ENCODE peak calls at places on chromosomes 3 and 15, in six cellular contexts. E, K, F, I, X and D are unnamed samples.

GRCh38 chr3:194272221-194272620 is 78.9 kb downstream of the CPN2 start:
- DNase-seq in E (no peak), X (no peak), F (no peak), I (no peak), K (no peak), D (no peak)

GRCh38 chr3:183766745-183767606 is 58.4 kb downstream of the MAP6D1 start:
- DNase-seq in X (peak), K (peak), I (peak), E (peak), F (peak), D (peak)

GRCh38 chr3:177979684-177980083 is 556.6 kb upstream of the KCNMB2 start:
- DNase-seq in X (no peak), I (no peak), K (no peak), E (no peak), F (no peak), D (no peak)

GRCh38 chr3:12235691-12236090 is 53.2 kb upstream of the PPARG start:
- DNase-seq in I (peak), E (no peak), X (no peak), K (no peak), F (no peak), D (no peak)

GRCh38 chr3:45599984-45600650 is 5.6 kb downstream of the LIMD1 start:
- DNase-seq in X (no peak), I (no peak), F (no peak), E (no peak), K (no peak), D (no peak)

GRCh38 chr15:76576526-76577279 is 240.1 kb downstream of the ISL2 start:
- DNase-seq in F (peak), E (no peak), X (no peak), K (no peak), I (no peak), D (no peak)

GRCh38 chr3:150227839-150228238 is 180.3 kb upstream of the TSC22D2 start:
- DNase-seq in K (peak), F (peak), I (peak), E (peak), X (peak), D (peak)

GRCh38 chr3:13016083-13016725 is 57.0 kb downstream of the IQSEC1 start:
- DNase-seq in F (no peak), E (no peak), I (no peak), K (no peak), X (peak), D (no peak)

GRCh38 chr3:65732060-65732933 is 306.4 kb downstream of the MAGI1 start:
- DNase-seq in K (peak), F (no peak), X (no peak), I (peak), E (no peak), D (no peak)

GRCh38 chr3:35322070-35322469 is 317.3 kb upstream of the ARPP21 start:
- DNase-seq in F (no peak), I (peak), E (no peak), K (no peak), X (no peak), D (no peak)

GRCh38 chr15:64847448-64847847 is 5.7 kb downstream of the PLEKHO2 start:
- DNase-seq in F (no peak), I (no peak), K (no peak), E (no peak), X (no peak), D (no peak)

GRCh38 chr15:36888018-36888992 is 212.0 kb downstream of the MEIS2 start:
- DNase-seq in X (no peak), F (no peak), I (no peak), K (peak), E (no peak), D (no peak)

GRCh38 chr3:190288836-190289235 is 33.4 kb downstream of the CLDN1 start:
- DNase-seq in X (no peak), E (no peak), I (peak), K (no peak), F (no peak), D (no peak)

GRCh38 chr3:45051685-45052084 is 25.6 kb downstream of the CLEC3B start:
- DNase-seq in I (no peak), E (no peak), K (no peak), X (no peak), F (no peak), D (no peak)

GRCh38 chr3:184582583-184582982 is 21.0 kb downstream of the EPHB3 start:
- DNase-seq in F (peak), X (no peak), I (no peak), E (no peak), K (no peak), D (peak)

GRCh38 chr3:188780188-188781147 is 391.3 kb upstream of the TPRG1 start:
- DNase-seq in E (no peak), X (no peak), I (peak), F (no peak), K (no peak), D (no peak)

GRCh38 chr15:67827561-67828378 is 2.5 kb downstream of the SKOR1 start:
- DNase-seq in X (no peak), I (no peak), F (no peak), K (no peak), E (no peak), D (no peak)

GRCh38 chr3:78025916-78026315 is 986.0 kb downstream of the ROBO2 start:
- DNase-seq in I (no peak), K (no peak), F (no peak), E (no peak), X (no peak), D (no peak)

GRCh38 chr3:193857996-193858395 is 265.0 kb downstream of the OPA1 start:
- DNase-seq in F (no peak), X (no peak), I (peak), K (no peak), E (no peak), D (no peak)

GRCh38 chr15:57251941-57252340 is 124.4 kb upstream of the CGNL1 start:
- DNase-seq in F (no peak), X (no peak), I (no peak), E (no peak), K (no peak), D (no peak)

GRCh38 chr3:171162986-171163723 is 136.6 kb upstream of the SLC2A2 start:
- DNase-seq in E (no peak), F (no peak), X (peak), K (no peak), I (no peak), D (no peak)

GRCh38 chr3:188067932-188068331 is 86.0 kb upstream of the LPP start:
- DNase-seq in E (no peak), X (no peak), K (no peak), F (no peak), I (peak), D (no peak)

GRCh38 chr3:141370065-141370533 is 1.8 kb downstream of the ZBTB38 start:
- DNase-seq in F (peak), E (no peak), I (peak), K (peak), X (peak), D (peak)

GRCh38 chr3:142623209-142623608 is 27.0 kb downstream of the PLS1 start:
- DNase-seq in K (no peak), I (no peak), F (no peak), X (no peak), E (no peak), D (no peak)

GRCh38 chr3:113019182-113020137 is 28.7 kb downstream of the GTPBP8 start:
- DNase-seq in E (peak), X (peak), K (peak), F (peak), I (peak), D (peak)

GRCh38 chr3:15610083-15610482 is 8.5 kb downstream of the BTD start:
- DNase-seq in I (peak), K (no peak), F (no peak), E (no peak), X (no peak), D (no peak)

GRCh38 chr3:185215873-185216586 is 37.8 kb downstream of the EHHADH start:
- DNase-seq in K (no peak), E (no peak), F (no peak), I (peak), X (no peak), D (no peak)

GRCh38 chr3:185677146-185677829 is 91.2 kb downstream of the SENP2 start:
- DNase-seq in X (no peak), I (peak), E (no peak), K (no peak), F (no peak), D (no peak)

GRCh38 chr3:167030059-167030458 is 350.0 kb downstream of the ZBBX start:
- DNase-seq in K (no peak), E (no peak), I (no peak), F (no peak), X (no peak), D (no peak)

GRCh38 chr3:172760406-172760805 is 9.9 kb downstream of the ECT2 start:
- DNase-seq in E (no peak), F (no peak), X (no peak), K (no peak), I (peak), D (no peak)

GRCh38 chr15:95663156-95663831 is 667.2 kb upstream of the NR2F2 start:
- DNase-seq in E (no peak), X (no peak), K (no peak), I (peak), F (no peak), D (no peak)

GRCh38 chr15:96403071-96403470 is 72.6 kb downstream of the NR2F2 start:
- DNase-seq in K (no peak), E (no peak), I (no peak), F (no peak), X (no peak), D (no peak)

GRCh38 chr15:64348455-64348854 is 7.5 kb downstream of the CSNK1G1 start:
- DNase-seq in I (no peak), K (no peak), F (no peak), X (no peak), E (no peak), D (no peak)